ENCODE peak calls at places on chromosomes 11 and 22, in five cellular contexts. One of them, this sample, is unnamed.

GRCh38 chr22:17754233-17754925 is 19.9 kb downstream of the BID start:
- DNase-seq in right lobe of liver: no peak
- DNase-seq in prostate gland: no peak
- DNase-seq in CD8-positive, alpha-beta T cell: no peak
- DNase-seq in fibroblast of lung: no peak
- DNase-seq in this sample: no peak

GRCh38 chr11:18721576-18722292 is 4.3 kb downstream of the IGSF22 start:
- DNase-seq in right lobe of liver: peak; percentile 63
- DNase-seq in prostate gland: peak; percentile 28
- DNase-seq in CD8-positive, alpha-beta T cell: no peak
- DNase-seq in fibroblast of lung: peak; percentile 44
- DNase-seq in this sample: no peak

GRCh38 chr22:46935506-46936377 is 173.3 kb downstream of the TBC1D22A start:
- DNase-seq in right lobe of liver: peak; percentile 91
- DNase-seq in prostate gland: peak; percentile 19
- DNase-seq in CD8-positive, alpha-beta T cell: no peak
- DNase-seq in fibroblast of lung: no peak
- DNase-seq in this sample: no peak

GRCh38 chr11:1382831-1383607 is 6.7 kb upstream of the BRSK2 start:
- DNase-seq in right lobe of liver: peak; percentile 84
- DNase-seq in prostate gland: peak; percentile 69
- DNase-seq in CD8-positive, alpha-beta T cell: peak; percentile 59
- DNase-seq in fibroblast of lung: peak; percentile 63
- DNase-seq in this sample: peak; percentile 68

GRCh38 chr22:19223617-19224016 is 45.1 kb upstream of the SLC25A1 start:
- DNase-seq in right lobe of liver: no peak
- DNase-seq in prostate gland: no peak
- DNase-seq in CD8-positive, alpha-beta T cell: no peak
- DNase-seq in fibroblast of lung: no peak
- DNase-seq in this sample: no peak

GRCh38 chr11:82174610-82175009 is 559.1 kb downstream of the FAM181B start:
- DNase-seq in right lobe of liver: no peak
- DNase-seq in prostate gland: no peak
- DNase-seq in CD8-positive, alpha-beta T cell: no peak
- DNase-seq in fibroblast of lung: no peak
- DNase-seq in this sample: no peak

GRCh38 chr11:12233602-12233925 is 123.2 kb downstream of the MICAL2 start:
- DNase-seq in right lobe of liver: no peak
- DNase-seq in prostate gland: no peak
- DNase-seq in CD8-positive, alpha-beta T cell: no peak
- DNase-seq in fibroblast of lung: no peak
- DNase-seq in this sample: no peak

GRCh38 chr22:37996079-37996478 is 11.7 kb upstream of the SOX10 start:
- DNase-seq in right lobe of liver: no peak
- DNase-seq in prostate gland: peak; percentile 17
- DNase-seq in CD8-positive, alpha-beta T cell: no peak
- DNase-seq in fibroblast of lung: no peak
- DNase-seq in this sample: no peak

GRCh38 chr11:113188433-113188834 is 125.9 kb upstream of the TTC12 start:
- DNase-seq in right lobe of liver: no peak
- DNase-seq in prostate gland: no peak
- DNase-seq in CD8-positive, alpha-beta T cell: no peak
- DNase-seq in fibroblast of lung: no peak
- DNase-seq in this sample: no peak
- H3K27ac ChIP-seq in right lobe of liver: no peak overlapping the region
- H3K27ac ChIP-seq in prostate gland: no peak overlapping the region
- H3K27ac ChIP-seq in CD8-positive, alpha-beta T cell: no peak overlapping the region
- H3K27ac ChIP-seq in fibroblast of lung: no peak overlapping the region
- H3K27ac ChIP-seq in this sample: peak overlapping the region; percentile 60

DNA sequence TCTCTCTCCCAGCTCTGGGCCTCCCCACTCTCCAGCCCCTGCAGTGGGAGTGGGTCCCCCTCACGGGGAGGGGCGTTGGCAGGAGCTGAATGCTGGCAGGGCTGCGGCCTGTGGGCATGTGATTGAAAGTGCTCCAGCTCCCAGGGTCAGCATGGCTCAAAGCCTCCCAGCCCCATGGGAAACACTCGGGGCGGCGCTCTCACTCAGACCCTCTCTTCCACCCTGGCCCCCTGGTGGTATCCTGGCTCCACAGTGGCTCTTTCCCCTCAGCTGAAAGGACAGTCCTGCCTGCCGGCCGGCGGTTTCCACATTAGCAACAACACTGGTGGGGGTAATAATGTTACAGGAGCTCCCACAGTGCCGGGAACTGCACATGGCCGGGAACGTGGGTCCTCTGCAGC is 35.5 kb downstream of the POLR3H start:
- DNase-seq in right lobe of liver: peak; percentile 37
- DNase-seq in prostate gland: no peak
- DNase-seq in CD8-positive, alpha-beta T cell: no peak
- DNase-seq in fibroblast of lung: no peak
- DNase-seq in this sample: no peak
- TF ChIP-seq CTCF in right lobe of liver: no peak
- TF ChIP-seq CTCF in prostate gland: no peak
- TF ChIP-seq CTCF in CD8-positive, alpha-beta T cell: no peak
- TF ChIP-seq CTCF in fibroblast of lung: no peak
- TF ChIP-seq CTCF in this sample: no peak

DNA sequence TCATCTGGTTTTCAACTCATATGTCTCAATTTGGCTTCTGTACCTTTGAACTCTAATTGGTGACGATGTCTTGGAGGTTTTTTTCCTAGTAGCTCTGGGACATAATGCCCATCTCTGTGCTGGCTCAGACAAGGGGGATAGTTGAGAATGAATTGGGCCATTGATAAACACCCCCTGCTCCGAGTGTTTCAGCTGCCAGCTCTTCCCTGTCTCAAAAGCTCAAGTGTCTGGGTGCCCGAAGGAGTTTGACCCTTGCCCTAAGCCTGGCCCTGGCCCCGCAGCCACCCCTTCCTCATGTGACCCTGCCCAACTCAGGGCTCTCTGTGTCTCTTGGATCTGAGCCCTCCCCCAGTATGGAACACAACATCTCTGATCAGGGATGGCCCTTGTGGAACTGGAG is 3.0 kb downstream of the INSC start:
- DNase-seq in right lobe of liver: no peak
- DNase-seq in prostate gland: no peak
- DNase-seq in CD8-positive, alpha-beta T cell: no peak
- DNase-seq in fibroblast of lung: no peak
- DNase-seq in this sample: no peak
- H3K4me1 ChIP-seq in right lobe of liver: no peaks in the 10 kb centered on the region
- H3K4me1 ChIP-seq in prostate gland: no peaks in the 10 kb centered on the region
- H3K4me1 ChIP-seq in CD8-positive, alpha-beta T cell: peaks cover 12% of the 10 kb centered on the region
- H3K4me1 ChIP-seq in fibroblast of lung: no peaks in the 10 kb centered on the region
- H3K4me1 ChIP-seq in this sample: peaks cover 8% of the 10 kb centered on the region

DNA sequence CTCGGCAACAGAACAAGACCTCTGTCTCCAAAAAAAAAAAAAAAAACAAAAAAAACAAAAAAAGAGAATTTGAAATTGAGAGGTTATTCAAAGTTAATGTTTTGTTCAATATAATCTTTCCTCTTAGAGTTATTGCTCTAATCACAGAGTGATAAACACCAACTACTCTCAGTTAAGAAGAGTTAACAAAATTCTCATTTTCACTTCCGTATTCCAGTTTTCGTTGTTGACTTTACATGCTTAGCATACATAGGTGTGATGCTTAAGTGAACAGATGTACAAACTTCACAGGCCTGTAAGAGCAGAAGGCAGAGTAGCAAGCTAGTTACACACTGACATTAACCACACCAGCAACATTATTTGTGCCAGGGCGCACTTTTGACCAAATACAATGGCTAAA is 12.3 kb downstream of the EIF4ENIF1 start:
- DNase-seq in right lobe of liver: no peak
- DNase-seq in prostate gland: no peak
- DNase-seq in CD8-positive, alpha-beta T cell: no peak
- DNase-seq in fibroblast of lung: no peak
- DNase-seq in this sample: no peak
- H3K27ac ChIP-seq in right lobe of liver: no peak overlapping the region
- H3K27ac ChIP-seq in prostate gland: no peak overlapping the region
- H3K27ac ChIP-seq in CD8-positive, alpha-beta T cell: no peak overlapping the region
- H3K27ac ChIP-seq in fibroblast of lung: no peak overlapping the region
- H3K27ac ChIP-seq in this sample: no peak overlapping the region

GRCh38 chr11:57668467-57668890 is 565 bp downstream of the ZDHHC5 start:
- DNase-seq in right lobe of liver: no peak
- DNase-seq in prostate gland: no peak
- DNase-seq in CD8-positive, alpha-beta T cell: no peak
- DNase-seq in fibroblast of lung: no peak
- DNase-seq in this sample: no peak
- TF ChIP-seq CTCF in right lobe of liver: no peak
- TF ChIP-seq CTCF in prostate gland: no peak
- TF ChIP-seq CTCF in CD8-positive, alpha-beta T cell: no peak
- TF ChIP-seq CTCF in fibroblast of lung: no peak
- TF ChIP-seq CTCF in this sample: no peak

DNA sequence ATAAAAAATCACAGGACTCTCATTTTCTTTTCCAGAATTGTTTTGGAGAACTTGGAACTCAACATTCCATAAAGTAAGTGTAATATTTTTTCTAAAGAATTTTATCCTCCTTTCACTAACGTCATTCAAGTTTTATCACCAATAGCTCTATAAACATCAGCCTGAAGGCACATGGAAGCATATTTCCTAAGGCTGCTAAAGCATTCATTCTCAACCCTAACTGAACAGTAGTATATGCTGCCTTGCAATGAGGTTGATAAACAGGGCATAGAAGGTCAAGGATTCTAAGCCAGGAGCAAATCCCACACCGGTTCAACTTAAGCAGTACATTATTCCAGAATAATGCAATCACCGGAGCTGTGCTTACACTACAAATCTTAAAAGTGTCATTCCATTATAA is 273.9 kb downstream of the RAB38 start:
- DNase-seq in right lobe of liver: no peak
- DNase-seq in prostate gland: no peak
- DNase-seq in CD8-positive, alpha-beta T cell: no peak
- DNase-seq in fibroblast of lung: no peak
- DNase-seq in this sample: no peak
- H3K4me1 ChIP-seq in right lobe of liver: no peaks in the 10 kb centered on the region
- H3K4me1 ChIP-seq in prostate gland: no peaks in the 10 kb centered on the region
- H3K4me1 ChIP-seq in CD8-positive, alpha-beta T cell: no peaks in the 10 kb centered on the region
- H3K4me1 ChIP-seq in fibroblast of lung: no peaks in the 10 kb centered on the region
- H3K4me1 ChIP-seq in this sample: no peaks in the 10 kb centered on the region